ENCODE peak calls at places on chromosomes 4 and X, in nine cellular contexts. A, J, I, R, V, Y, T, K and W are unnamed samples.

GRCh38 chrX:48897157-48897620 is 379 bp downstream of the TIMM17B start:
- DNase-seq in A (peak; percentile 31), J (peak; percentile 84), I (peak; percentile 66), R (no peak), V (peak; percentile 71), Y (peak; percentile 92), T (peak; percentile 95), K (peak; percentile 86), W (peak; percentile 50)

GRCh38 chr4:113979973-113980615 is 647 bp upstream of the ARSJ start:
- DNase-seq in A (no peak), J (peak; percentile 34), I (no peak), R (no peak), V (no peak), Y (no peak), T (peak; percentile 18), K (peak; percentile 44), W (no peak)

GRCh38 chr4:103067841-103068547 is 8.6 kb downstream of the SLC9B2 start:
- DNase-seq in A (no peak), J (peak; percentile 72), I (no peak), R (no peak), V (no peak), Y (no peak), T (no peak), K (peak; percentile 68), W (no peak)

GRCh38 chr4:123599920-123600394 is 203.4 kb downstream of the SPRY1 start:
- DNase-seq in A (peak; percentile 32), J (peak; percentile 10), I (peak; percentile 69), R (peak; percentile 16), V (peak; percentile 90), Y (peak; percentile 62), T (peak; percentile 79), K (peak; percentile 10), W (peak; percentile 9)

GRCh38 chr4:21077967-21078366 is 377.7 kb downstream of the PACRGL start:
- DNase-seq in A (no peak), J (no peak), I (no peak), R (no peak), V (no peak), Y (no peak), T (no peak), K (no peak), W (no peak)

GRCh38 chrX:130295519-130296314 is 27.0 kb upstream of the ZNF280C start:
- DNase-seq in A (no peak), J (peak; percentile 7), I (no peak), R (no peak), V (no peak), Y (no peak), T (no peak), K (peak; percentile 21), W (no peak)

GRCh38 chr4:15132739-15133138 is 130.5 kb downstream of the CPEB2 start:
- DNase-seq in A (peak; percentile 18), J (no peak), I (no peak), R (no peak), V (no peak), Y (peak; percentile 21), T (no peak), K (no peak), W (no peak)

GRCh38 chrX:1592128-1592862 is 891 bp downstream of the AKAP17A start:
- DNase-seq in A (no peak), J (peak; percentile 55), I (no peak), R (no peak), V (peak; percentile 55), Y (no peak), T (peak; percentile 49), K (peak; percentile 52), W (no peak)

GRCh38 chrX:132961511-132961910 is 3.1 kb upstream of the HS6ST2 start:
- DNase-seq in A (no peak), J (no peak), I (no peak), R (no peak), V (no peak), Y (no peak), T (peak; percentile 68), K (no peak), W (no peak)

GRCh38 chrX:133362538-133362937 is 52.8 kb downstream of the GPC4 start:
- DNase-seq in A (no peak), J (no peak), I (no peak), R (no peak), V (no peak), Y (no peak), T (no peak), K (no peak), W (no peak)

GRCh38 chr4:110854021-110854678 is 231.3 kb upstream of the PITX2 start:
- DNase-seq in A (no peak), J (peak; percentile 90), I (no peak), R (no peak), V (no peak), Y (no peak), T (no peak), K (peak; percentile 84), W (no peak)